ENCODE peak calls at places on chromosomes 13 and 19, in four cellular contexts. S is GM19239; D is CD8-positive, alpha-beta T cell; O is stromal cell of bone marrow. B is an unnamed sample.

GRCh38 chr19:38661166-38661565 is 13.7 kb downstream of the ACTN4 start:
- DNase-seq in S (no peak), D (no peak), O (no peak), B (no peak)

GRCh38 chr19:17997969-17998826 is 9.8 kb upstream of the ARRDC2 start:
- DNase-seq in S (no peak), D (no peak), O (no peak), B (no peak)

GRCh38 chr19:35090160-35090794 is 25.3 kb upstream of the FXYD3 start:
- DNase-seq in S (peak; percentile 55), D (peak; percentile 4), O (peak; percentile 33), B (no peak)

GRCh38 chr19:458091-459042 is 2.5 kb downstream of the SHC2 start:
- DNase-seq in S (no peak), D (no peak), O (no peak), B (no peak)

GRCh38 chr13:98103942-98104880 is 38.7 kb upstream of the FARP1 start:
- DNase-seq in S (no peak), D (no peak), O (no peak), B (no peak)

GRCh38 chr19:4061178-4061682 is 5.5 kb downstream of the ZBTB7A start:
- DNase-seq in S (no peak), D (no peak), O (no peak), B (no peak)

GRCh38 chr13:20566424-20566916 is 487 bp upstream of the IFT88 start:
- DNase-seq in S (no peak), D (no peak), O (peak; percentile 54), B (no peak)

GRCh38 chr19:17549088-17549740 is 6.2 kb upstream of the COLGALT1 start:
- DNase-seq in S (no peak), D (no peak), O (no peak), B (no peak)

GRCh38 chr13:67013709-67014108 is 216.4 kb downstream of the PCDH9 start:
- DNase-seq in S (no peak), D (no peak), O (no peak), B (no peak)

GRCh38 chr13:101144808-101145419 is 271.4 kb downstream of the NALCN start:
- DNase-seq in S (peak; percentile 9), D (no peak), O (peak; percentile 32), B (no peak)

GRCh38 chr19:56332695-56333094 is 18.1 kb upstream of the ZSCAN5A start:
- DNase-seq in S (no peak), D (no peak), O (no peak), B (no peak)

GRCh38 chr13:46934749-46935148 is 37.9 kb upstream of the HTR2A start:
- DNase-seq in S (no peak), D (no peak), O (no peak), B (no peak)

GRCh38 chr19:41363371-41363752 is 587 bp downstream of the B9D2 start:
- DNase-seq in S (no peak), D (no peak), O (no peak), B (no peak)

GRCh38 chr19:50562996-50563395 is 5.2 kb downstream of the LRRC4B start:
- DNase-seq in S (no peak), D (no peak), O (no peak), B (no peak)

GRCh38 chr19:32735936-32736335 is 16.4 kb downstream of the TDRD12 start:
- DNase-seq in S (no peak), D (no peak), O (no peak), B (no peak)

GRCh38 chr19:50998061-50998460 is 3.3 kb downstream of the KLK8 start:
- DNase-seq in S (no peak), D (no peak), O (no peak), B (no peak)

B was measured in CD4-positive, CD25-positive, alpha-beta regulatory T cell.